ENCODE peak calls at places on chromosomes 1 and 21, in four cellular contexts. Z is osteocyte; K is NCI-H345; A is activated CD4-positive, alpha-beta T cell treated with anti-CD3 and anti-CD28 coated beads, Interleukin-2, amount 10 ng/mL, durations not matched to agents 7 days and 5 days. J is an unnamed sample.

GRCh38 chr1:238377280-238377919 is 486.7 kb upstream of the ZP4 start:
- DNase-seq in Z (no peak), K (no peak), A (no peak), J (no peak)

GRCh38 chr1:92927870-92928269 is 33.4 kb downstream of the DIPK1A start:
- DNase-seq in Z (no peak), K (no peak), A (no peak), J (no peak)

GRCh38 chr1:17200756-17201155 is 4.2 kb upstream of the PADI1 start:
- DNase-seq in Z (no peak), K (no peak), A (no peak), J (no peak)

GRCh38 chr21:46406001-46406400 is 52.7 kb upstream of the DIP2A start:
- DNase-seq in Z (no peak), K (no peak), A (no peak), J (no peak)

GRCh38 chr1:223358826-223359225 is 5.2 kb downstream of the SUSD4 start:
- DNase-seq in Z (no peak), K (no peak), A (no peak), J (no peak)

GRCh38 chr1:209829716-209830115 is 1.9 kb downstream of the UTP25 start:
- DNase-seq in Z (no peak), K (no peak), A (no peak), J (no peak)

GRCh38 chr1:41612953-41613352 is 128.5 kb upstream of the EDN2 start:
- DNase-seq in Z (peak), K (no peak), A (no peak), J (no peak)

GRCh38 chr1:11862890-11863289 is 4.1 kb upstream of the NPPB start:
- DNase-seq in Z (no peak), K (no peak), A (no peak), J (no peak)

GRCh38 chr1:236677641-236678235 is 8.6 kb upstream of the ACTN2 start:
- DNase-seq in Z (no peak), K (no peak), A (no peak), J (no peak)

GRCh38 chr1:63874278-63874880 is 100.6 kb downstream of the ROR1 start:
- DNase-seq in Z (no peak), K (no peak), A (no peak), J (no peak)

GRCh38 chr1:165456114-165456513 is 11.2 kb upstream of the RXRG start:
- DNase-seq in Z (no peak), K (peak), A (no peak), J (no peak)

GRCh38 chr1:226649244-226649643 is 89.8 kb downstream of the ITPKB start:
- DNase-seq in Z (no peak), K (no peak), A (no peak), J (no peak)

GRCh38 chr21:36976882-36977651 is 10.6 kb upstream of the HLCS start:
- DNase-seq in Z (no peak), K (peak), A (peak), J (peak)

GRCh38 chr1:26772687-26773086 is 15.1 kb upstream of the PIGV start:
- DNase-seq in Z (no peak), K (no peak), A (no peak), J (no peak)

GRCh38 chr1:41161851-41162250 is 80.3 kb downstream of the SCMH1 start:
- DNase-seq in Z (no peak), K (no peak), A (no peak), J (no peak)

GRCh38 chr1:209627349-209628196 is 24.7 kb downstream of the LAMB3 start:
- DNase-seq in Z (peak), K (peak), A (peak), J (no peak)

GRCh38 chr21:43816611-43817071 is 27.3 kb downstream of the RRP1 start:
- DNase-seq in Z (no peak), K (no peak), A (no peak), J (no peak)

GRCh38 chr1:12595839-12596821 is 21.9 kb downstream of the DHRS3 start:
- DNase-seq in Z (peak), K (no peak), A (no peak), J (peak)

GRCh38 chr1:3186526-3186921 is 117.5 kb downstream of the PRDM16 start:
- DNase-seq in Z (no peak), K (no peak), A (no peak), J (no peak)

GRCh38 chr1:116537439-116537838 is 33.4 kb downstream of the CD58 start:
- DNase-seq in Z (no peak), K (no peak), A (no peak), J (no peak)

GRCh38 chr1:77874804-77875445 is 13.5 kb upstream of the NEXN start:
- DNase-seq in Z (no peak), K (no peak), A (no peak), J (no peak)

GRCh38 chr1:201904579-201904978 is 15.9 kb downstream of the SHISA4 start:
- DNase-seq in Z (no peak), K (no peak), A (no peak), J (no peak)

GRCh38 chr1:43274125-43274803 is 4.5 kb downstream of the TMEM125 start:
- DNase-seq in Z (no peak), K (no peak), A (peak), J (no peak)

GRCh38 chr1:206734499-206735142 is 36.0 kb upstream of the IL19 start:
- DNase-seq in Z (no peak), K (peak), A (peak), J (peak)

GRCh38 chr1:235648407-235648907 is 1.1 kb downstream of the GNG4 start:
- DNase-seq in Z (peak), K (peak), A (no peak), J (no peak)

GRCh38 chr1:36532810-36533401 is 50.2 kb upstream of the CSF3R start:
- DNase-seq in Z (peak), K (no peak), A (no peak), J (no peak)

GRCh38 chr1:110161822-110162221 is 11.5 kb downstream of the SLC6A17 start:
- DNase-seq in Z (no peak), K (peak), A (no peak), J (no peak)

GRCh38 chr1:97806996-97807395 is 113.8 kb downstream of the DPYD start:
- DNase-seq in Z (no peak), K (no peak), A (no peak), J (no peak)

GRCh38 chr21:24840287-24840686 is 767.0 kb downstream of the MRPL39 start:
- DNase-seq in Z (no peak), K (no peak), A (no peak), J (no peak)

GRCh38 chr1:201191723-201192477 is 1.3 kb downstream of the IGFN1 start:
- DNase-seq in Z (no peak), K (no peak), A (no peak), J (no peak)

GRCh38 chr21:14086553-14086952 is 124.2 kb downstream of the LIPI start:
- DNase-seq in Z (no peak), K (no peak), A (no peak), J (no peak)

GRCh38 chr1:38064232-38064903 is 17.8 kb upstream of the POU3F1 start:
- DNase-seq in Z (no peak), K (no peak), A (no peak), J (no peak)

GRCh38 chr1:212856755-212857154 is 1.3 kb upstream of the FLVCR1 start:
- DNase-seq in Z (no peak), K (no peak), A (no peak), J (no peak)

GRCh38 chr1:94552071-94552586 is 10.6 kb upstream of the F3 start:
- DNase-seq in Z (no peak), K (no peak), A (no peak), J (peak)